ENCODE peak calls at places on chromosomes 3 and 15, in eight cellular contexts. K is aorta, M is body of pancreas, D is GM23248, U is hepatocyte, C is colonic mucosa, Z is HAP-1, P is ascending aorta. I is an unnamed sample. For H3K4me1 and H3K9me3, the result is how much of the 10 kb centered on the place peaks cover.

GRCh38 chr3:192514754-192515660 is 212.3 kb downstream of the FGF12 start:
- DNase-seq in K (peak), M (peak), D (peak), U (peak), C (peak), Z (no peak), P (no peak), I (peak)

GRCh38 chr3:138944842-138945645 is 1.9 kb downstream of the FOXL2 start:
- DNase-seq in K (no peak), M (peak), D (no peak), U (peak), C (no peak), Z (no peak), P (no peak), I (no peak)

GRCh38 chr15:90086868-90087268 is 15.4 kb downstream of the IDH2 start:
- DNase-seq in K (peak), M (peak), D (peak), U (no peak), C (peak), Z (peak), P (no peak), I (peak)

GRCh38 chr15:77547801-77548607 is 84.7 kb downstream of the LINGO1 start:
- DNase-seq in K (peak), M (no peak), D (no peak), U (no peak), C (no peak), Z (no peak), P (no peak), I (peak)

GRCh38 chr3:53733433-53733832 is 112.8 kb downstream of the CHDH start:
- DNase-seq in K (no peak), M (no peak), D (no peak), U (no peak), C (no peak), Z (no peak), P (no peak), I (no peak)

GRCh38 chr15:66566963-66567531 is 1.2 kb upstream of the LCTL start:
- DNase-seq in K (peak), M (peak), D (peak), U (peak), C (peak), Z (peak), P (no peak), I (no peak)

GRCh38 chr15:31197497-31198414 is 96.2 kb upstream of the TRPM1 start:
- DNase-seq in K (no peak), M (peak), D (peak), U (peak), C (no peak), Z (peak), P (no peak), I (no peak)

GRCh38 chr3:158792709-158793108 is 9.1 kb upstream of the MFSD1 start:
- DNase-seq in K (peak), M (no peak), D (peak), U (peak), C (no peak), Z (no peak), P (no peak), I (no peak)

GRCh38 chr3:170469151-170470062 is 50.7 kb downstream of the CLDN11 start:
- DNase-seq in K (no peak), M (no peak), D (peak), U (peak), C (no peak), Z (no peak), P (no peak), I (no peak)

GRCh38 chr15:46442901-46443590 is 808.2 kb downstream of the SQOR start:
- DNase-seq in K (no peak), M (no peak), D (peak), U (no peak), C (no peak), Z (no peak), P (no peak), I (no peak)

GRCh38 chr3:185250247-185250646 is 3.6 kb downstream of the EHHADH start:
- DNase-seq in K (no peak), M (no peak), D (no peak), U (no peak), C (no peak), Z (no peak), P (no peak), I (no peak)

GRCh38 chr3:112358311-112358780 is 25.4 kb downstream of the CD200 start:
- DNase-seq in K (no peak), M (no peak), D (no peak), U (no peak), C (no peak), Z (no peak), P (no peak), I (no peak)

GRCh38 chr3:56355570-56356185 is 112.6 kb downstream of the ERC2 start:
- DNase-seq in K (no peak), M (no peak), D (no peak), U (no peak), C (no peak), Z (no peak), P (no peak), I (no peak)

GRCh38 chr3:100333051-100333450 is 1.5 kb upstream of the NIT2 start:
- DNase-seq in K (no peak), M (no peak), D (no peak), U (no peak), C (no peak), Z (no peak), P (no peak), I (no peak)

GRCh38 chr15:100107151-100107550 is 234.6 kb downstream of the ADAMTS17 start:
- DNase-seq in K (peak), M (no peak), D (no peak), U (no peak), C (no peak), Z (no peak), P (no peak), I (no peak)

GRCh38 chr3:56453027-56453426 is 15.2 kb downstream of the ERC2 start:
- DNase-seq in K (no peak), M (no peak), D (no peak), U (no peak), C (no peak), Z (no peak), P (no peak), I (no peak)

GRCh38 chr3:149547954-149548728 is 73.6 kb downstream of the TM4SF4 start:
- DNase-seq in K (peak), M (peak), D (peak), U (peak), C (peak), Z (no peak), P (no peak), I (peak)

GRCh38 chr3:184491011-184491576 is 70.5 kb upstream of the EPHB3 start:
- DNase-seq in K (no peak), M (peak), D (peak), U (peak), C (peak), Z (no peak), P (no peak), I (no peak)

GRCh38 chr3:10284496-10284895 is 8.3 kb downstream of the GHRL start:
- DNase-seq in K (peak), M (no peak), D (no peak), U (no peak), C (no peak), Z (no peak), P (no peak), I (no peak)

GRCh38 chr3:108093616-108094015 is 2.8 kb upstream of the CD47 start:
- DNase-seq in K (no peak), M (no peak), D (no peak), U (no peak), C (no peak), Z (no peak), P (no peak), I (no peak)

GRCh38 chr15:28967071-28967470 is 81.3 kb downstream of the APBA2 start:
- DNase-seq in K (no peak), M (no peak), D (no peak), U (no peak), C (no peak), Z (no peak), P (no peak), I (no peak)

DNA sequence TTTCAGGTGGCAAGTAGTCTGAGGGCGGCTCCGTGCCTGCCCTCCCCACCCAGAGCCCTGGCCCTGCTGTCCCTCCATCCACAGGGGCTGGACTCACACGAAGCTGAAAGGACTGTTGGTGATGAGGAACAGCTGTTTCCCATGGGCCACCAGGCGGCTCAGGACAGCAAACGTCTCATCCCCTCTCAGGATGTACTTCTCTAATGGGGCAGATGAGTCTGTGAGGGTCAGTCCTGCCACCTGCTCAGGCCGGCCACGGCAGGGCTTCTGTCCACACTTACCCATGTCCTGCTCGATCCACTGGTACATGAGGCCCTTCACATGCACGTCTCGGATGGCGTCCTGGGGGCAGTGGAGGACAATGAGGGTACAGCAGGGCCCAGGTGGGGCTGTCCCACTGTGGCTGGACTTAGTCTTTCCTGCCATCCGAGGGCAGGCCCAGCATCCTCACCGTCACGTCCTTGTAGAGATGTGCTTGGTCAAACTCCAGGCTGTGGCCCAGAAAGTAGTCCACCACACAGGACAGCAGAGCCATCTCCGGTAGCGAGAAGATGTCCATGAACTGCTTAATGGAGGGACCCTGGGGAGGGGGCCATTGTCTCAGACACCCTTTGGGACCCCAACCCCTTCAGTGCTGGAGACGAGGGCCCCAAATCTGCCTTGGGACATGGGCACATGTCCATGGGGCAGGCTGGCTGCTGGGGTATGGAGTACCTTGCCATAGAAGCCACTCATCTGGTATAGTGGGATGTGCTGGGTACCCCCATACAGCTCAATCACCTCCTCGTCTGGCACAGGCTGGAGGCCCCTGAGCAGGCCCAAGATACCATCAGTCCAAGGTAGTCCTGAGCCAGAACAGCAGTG is 5.7 kb downstream of the NT5DC2 start:
- DNase-seq in K (peak), M (peak), D (no peak), U (no peak), C (no peak), Z (no peak), P (no peak), I (no peak)
- H3K4me1 ChIP-seq in K (under half), M (under half), D (under half), U (under half), C (under half), Z (under half), P (under half), I (under half)

DNA sequence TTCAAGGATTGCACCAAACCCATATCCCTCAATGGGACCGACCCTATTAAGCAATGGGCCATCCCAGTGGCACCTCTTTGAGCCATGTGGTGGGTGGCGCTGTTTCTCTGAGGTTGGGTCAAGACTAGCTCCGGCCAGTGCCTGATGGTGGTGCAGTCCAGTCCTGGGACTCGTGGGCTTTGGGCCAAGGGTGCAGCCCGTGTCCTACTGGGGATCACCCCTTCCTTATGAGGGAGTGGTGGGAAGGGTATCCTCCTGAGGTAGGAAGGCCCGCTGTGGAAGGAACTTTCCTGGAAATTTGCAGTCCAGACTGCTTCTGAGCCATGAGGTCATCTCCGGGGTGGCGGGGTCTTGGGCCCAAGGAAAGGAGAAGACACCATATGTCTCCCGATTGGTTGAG is 231.6 kb downstream of the SNRPN start:
- DNase-seq in K (peak), M (no peak), D (no peak), U (no peak), C (no peak), Z (no peak), P (no peak), I (peak)
- H3K9me3 ChIP-seq in K (under half), M (under half), D (under half), U (under half), C (under half), Z (under half), P (under half), I (under half)

GRCh38 chr3:30658328-30659052 is 52.1 kb downstream of the TGFBR2 start:
- DNase-seq in K (no peak), M (no peak), D (peak), U (no peak), C (no peak), Z (peak), P (no peak), I (no peak)

GRCh38 chr3:30655187-30655812 is 48.9 kb downstream of the TGFBR2 start:
- DNase-seq in K (no peak), M (no peak), D (no peak), U (no peak), C (no peak), Z (no peak), P (no peak), I (no peak)

GRCh38 chr3:30654269-30654668 is 47.9 kb downstream of the TGFBR2 start:
- DNase-seq in K (no peak), M (no peak), D (no peak), U (no peak), C (no peak), Z (no peak), P (no peak), I (no peak)

GRCh38 chr3:30657914-30658313 is 51.5 kb downstream of the TGFBR2 start:
- DNase-seq in K (no peak), M (no peak), D (peak), U (no peak), C (no peak), Z (no peak), P (no peak), I (no peak)

DNA sequence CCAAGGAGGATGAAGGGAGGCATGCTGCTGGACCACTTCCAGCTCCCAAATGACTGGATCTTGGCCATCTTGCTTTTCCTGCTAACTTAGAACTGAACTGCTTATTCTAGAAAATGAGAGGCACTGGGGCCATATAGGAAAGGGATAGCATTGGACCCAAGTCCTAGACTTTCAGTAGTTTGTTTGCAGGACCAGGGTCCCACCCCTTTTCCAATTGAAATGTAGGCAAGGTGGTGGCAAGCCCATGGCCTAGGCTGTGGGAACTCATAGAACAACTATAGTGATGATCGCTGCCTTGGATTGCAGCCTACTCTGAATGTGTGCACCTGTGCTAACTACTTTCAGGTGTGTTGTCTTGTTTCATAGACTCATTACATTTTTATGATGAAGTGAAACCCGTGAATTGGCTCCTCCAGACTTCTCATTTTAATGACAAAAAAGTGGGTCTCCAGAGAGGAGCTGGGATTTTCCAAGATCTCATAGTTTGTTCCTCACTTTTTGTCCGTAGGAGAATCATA is 50.3 kb downstream of the TGFBR2 start:
- DNase-seq in K (no peak), M (no peak), D (no peak), U (no peak), C (no peak), Z (no peak), P (no peak), I (no peak)
- H3K4me1 ChIP-seq in K (under half), M (under half), D (under half), U (under half), C (under half), Z (under half), P (under half), I (under half)

GRCh38 chr3:128923607-128924385 is 44.4 kb downstream of the ACAD9 start:
- DNase-seq in K (peak), M (no peak), D (no peak), U (no peak), C (no peak), Z (no peak), P (no peak), I (no peak)
- H3K9me3 ChIP-seq in K (under half), M (under half), D (under half), U (under half), C (under half), Z (under half), P (under half), I (under half)

GRCh38 chr3:57903124-57903668 is 105.0 kb upstream of the FLNB start:
- DNase-seq in K (no peak), M (no peak), D (no peak), U (no peak), C (no peak), Z (no peak), P (no peak), I (no peak)
- H3K4me1 ChIP-seq in K (under half), M (under half), D (under half), U (under half), C (under half), Z (under half), P (under half), I (under half)

GRCh38 chr15:56491110-56491722 is 26.3 kb upstream of the MNS1 start:
- DNase-seq in K (peak), M (peak), D (peak), U (peak), C (peak), Z (peak), P (no peak), I (no peak)
- H3K9me3 ChIP-seq in K (under half), M (under half), D (under half), U (under half), C (under half), Z (under half), P (under half), I (under half)

GRCh38 chr3:129605593-129606521 is 619 bp downstream of the PLXND1 start:
- DNase-seq in K (no peak), M (peak), D (peak), U (peak), C (no peak), Z (peak), P (no peak), I (peak)
- H3K4me1 ChIP-seq in K (under half), M (half or more), D (under half), U (under half), C (under half), Z (under half), P (under half), I (under half)

GRCh38 chr15:43361313-43361903 is 9.4 kb downstream of the ZSCAN29 start:
- DNase-seq in K (no peak), M (no peak), D (peak), U (no peak), C (no peak), Z (no peak), P (no peak), I (no peak)

GRCh38 chr15:43360821-43361220 is 10.0 kb downstream of the ZSCAN29 start:
- DNase-seq in K (no peak), M (no peak), D (no peak), U (no peak), C (no peak), Z (no peak), P (no peak), I (no peak)
- H3K9me3 ChIP-seq in K (under half), M (under half), D (under half), U (under half), C (under half), Z (under half), P (under half), I (half or more)

DNA sequence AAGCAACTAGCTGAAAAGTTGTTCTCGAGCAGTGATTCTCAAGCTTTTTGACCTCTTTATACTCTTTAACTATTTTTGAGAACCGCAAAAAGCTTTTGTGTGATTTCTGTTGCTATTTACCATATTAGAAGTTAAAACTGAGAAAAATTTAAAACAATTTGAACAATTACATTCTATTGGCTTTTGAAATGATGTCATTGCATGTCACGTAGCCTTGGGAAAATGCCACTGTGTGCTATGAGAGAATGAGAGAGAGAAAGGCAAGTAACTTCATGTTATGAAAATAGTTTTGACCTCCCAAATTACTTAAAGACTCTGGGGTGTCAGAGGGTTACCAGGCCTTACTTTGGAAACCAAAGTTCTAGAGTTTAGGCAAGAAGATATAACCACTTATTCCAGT is 8.0 kb downstream of the USP13 start:
- DNase-seq in K (no peak), M (no peak), D (no peak), U (no peak), C (no peak), Z (no peak), P (no peak), I (no peak)
- H3K4me1 ChIP-seq in K (under half), M (under half), D (under half), U (under half), C (under half), Z (under half), P (under half), I (half or more)

I was measured in psoas muscle.